ENCODE peak calls at places on chromosome 16, in five cellular contexts. Y, H, P, R and C are unnamed samples.

GRCh38 chr16:54882556-54882955 is 48.1 kb upstream of the IRX5 start:
- DNase-seq in P (no peak), H (no peak), Y (no peak), R (no peak), C (no peak)

GRCh38 chr16:87648236-87648635 is 45.9 kb downstream of the JPH3 start:
- DNase-seq in H (no peak), P (no peak), R (no peak), Y (no peak), C (no peak)

GRCh38 chr16:46974352-46974751 is 878 bp upstream of the DNAJA2 start:
- DNase-seq in P (no peak), Y (peak), H (no peak), R (no peak), C (no peak)

GRCh38 chr16:2468142-2468724 is 2.9 kb upstream of the NTN3 start:
- DNase-seq in H (no peak), Y (no peak), P (no peak), R (no peak), C (no peak)

GRCh38 chr16:88810868-88811599 is 694 bp downstream of the APRT start:
- DNase-seq in Y (peak), P (peak), H (peak), R (peak), C (peak)

GRCh38 chr16:30567160-30567990 is 4.1 kb downstream of the ZNF688 start:
- DNase-seq in Y (peak), H (no peak), P (no peak), R (no peak), C (no peak)

GRCh38 chr16:66741131-66741900 is 10.1 kb downstream of the DYNC1LI2 start:
- DNase-seq in H (peak), P (no peak), Y (no peak), R (peak), C (peak)

GRCh38 chr16:20879175-20880053 is 20.7 kb downstream of the DCUN1D3 start:
- DNase-seq in H (peak), P (no peak), Y (peak), R (no peak), C (no peak)

GRCh38 chr16:55341681-55342080 is 17.7 kb downstream of the IRX6 start:
- DNase-seq in H (no peak), P (no peak), R (no peak), Y (no peak), C (no peak)

GRCh38 chr16:89544113-89544512 is 16.4 kb upstream of the RPL13 start:
- DNase-seq in P (no peak), H (no peak), R (no peak), Y (no peak), C (no peak)

GRCh38 chr16:51500306-51500705 is 349.2 kb upstream of the SALL1 start:
- DNase-seq in Y (no peak), H (peak), R (no peak), P (no peak), C (no peak)

GRCh38 chr16:67001159-67001486 is 12.7 kb downstream of the CES4A start:
- DNase-seq in R (no peak), P (no peak), Y (no peak), H (no peak), C (no peak)

GRCh38 chr16:85055503-85056210 is 28.1 kb downstream of the KIAA0513 start:
- DNase-seq in H (peak), R (no peak), Y (peak), P (no peak), C (no peak)